ENCODE peak calls at places on chromosomes 12 and 14, in five cellular contexts. E is kidney epithelial cell, Z is adrenal gland, P is brain microvascular endothelial cell, S is breast epithelium. D is an unnamed sample. For H3K36me3, the result is how much of the 10 kb centered on the place peaks cover.

GRCh38 chr12:113135178-113136127 is at the start of gene RASAL1:
- DNase-seq in E (no peak), Z (peak), P (no peak), S (peak), D (no peak)

GRCh38 chr14:105927094-105927475 is 400.7 kb downstream of the TMEM121 start:
- DNase-seq in E (no peak), Z (no peak), P (no peak), S (no peak), D (no peak)

GRCh38 chr12:114213055-114213561 is 192.8 kb downstream of the TBX5 start:
- DNase-seq in E (no peak), Z (no peak), P (no peak), S (no peak), D (no peak)

GRCh38 chr14:83909507-83909906 is 1620.4 kb upstream of the FLRT2 start:
- DNase-seq in E (no peak), Z (no peak), P (peak), S (no peak), D (no peak)

GRCh38 chr12:90729741-90730140 is 225.2 kb downstream of the CCER1 start:
- DNase-seq in E (no peak), Z (no peak), P (peak), S (no peak), D (peak)

GRCh38 chr14:89681086-89682018 is 264.3 kb upstream of the FOXN3 start:
- DNase-seq in E (no peak), Z (peak), P (no peak), S (no peak), D (peak)

GRCh38 chr14:47675489-47676300 is at the start of gene MDGA2:
- DNase-seq in E (no peak), Z (peak), P (peak), S (no peak), D (no peak)

GRCh38 chr12:100908501-100908900 is 113.9 kb downstream of the ANO4 start:
- DNase-seq in E (peak), Z (no peak), P (no peak), S (no peak), D (peak)

GRCh38 chr14:23365353-23366162 is 586 bp upstream of the EFS start:
- DNase-seq in E (no peak), Z (no peak), P (no peak), S (no peak), D (no peak)

GRCh38 chr12:131747771-131748170 is 36.9 kb downstream of the SFSWAP start:
- DNase-seq in E (no peak), Z (peak), P (no peak), S (no peak), D (no peak)

GRCh38 chr12:6533653-6534157 is 612 bp upstream of the GAPDH start:
- DNase-seq in E (no peak), Z (peak), P (no peak), S (no peak), D (no peak)

GRCh38 chr14:65333926-65334687 is 78.4 kb upstream of the FUT8 start:
- DNase-seq in E (no peak), Z (no peak), P (peak), S (peak), D (peak)

GRCh38 chr14:54792288-54792687 is 110.3 kb downstream of the GCH1 start:
- DNase-seq in E (no peak), Z (peak), P (no peak), S (no peak), D (no peak)

GRCh38 chr14:87996276-87996592 is 3.3 kb upstream of the GALC start:
- DNase-seq in E (no peak), Z (no peak), P (no peak), S (no peak), D (no peak)

GRCh38 chr12:116015525-116015924 is 262.0 kb downstream of the MED13L start:
- DNase-seq in E (no peak), Z (no peak), P (peak), S (no peak), D (peak)
- H3K36me3 ChIP-seq in E (under half), Z (under half), P (under half), S (under half), D (under half)

DNA sequence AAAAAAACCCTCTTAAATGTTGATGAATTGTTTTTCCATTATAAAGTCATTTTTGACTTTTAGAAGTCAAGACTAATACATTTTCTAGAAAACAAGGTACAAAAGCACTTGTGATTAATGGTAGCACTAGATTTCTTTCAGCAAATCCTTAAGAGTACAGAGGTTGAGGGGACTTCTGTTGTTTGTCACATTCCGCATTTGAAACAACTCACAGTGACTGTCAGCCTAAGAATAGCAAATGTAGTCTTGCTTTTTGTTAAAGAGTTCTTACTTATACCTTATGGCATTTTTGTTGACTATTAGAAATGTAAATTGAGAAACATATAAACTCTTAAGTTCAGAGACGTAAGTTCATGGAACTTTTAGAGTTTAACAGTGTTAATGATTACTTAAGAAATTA is 16.4 kb downstream of the YARS2 start:
- DNase-seq in E (no peak), Z (no peak), P (no peak), S (no peak), D (no peak)
- H3K36me3 ChIP-seq in E (under half), Z (under half), P (under half), S (under half), D (under half)

DNA sequence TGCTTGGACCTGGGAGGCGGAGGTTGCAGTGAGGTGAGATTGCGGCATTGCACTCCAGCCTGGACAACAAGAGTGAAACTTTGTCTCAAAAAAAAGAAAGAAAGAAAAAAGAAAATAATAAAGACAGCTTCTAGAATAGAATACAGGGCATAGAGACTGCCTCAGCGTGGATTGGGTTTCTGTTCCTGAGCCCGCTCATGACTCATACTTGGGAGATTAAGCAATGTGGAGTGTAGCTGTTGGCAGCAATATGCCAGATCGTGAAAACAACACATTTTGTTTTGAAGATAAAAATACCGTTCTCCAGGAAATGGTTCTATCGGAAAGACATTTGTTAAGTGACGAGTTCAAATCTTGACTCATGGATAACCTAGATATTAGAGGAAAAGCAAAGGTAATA is 67.2 kb downstream of the GLT1D1 start:
- DNase-seq in E (no peak), Z (no peak), P (peak), S (peak), D (no peak)
- H3K36me3 ChIP-seq in E (under half), Z (under half), P (under half), S (under half), D (under half)

GRCh38 chr14:30903285-30904124 is 29.1 kb downstream of the COCH start:
- DNase-seq in E (no peak), Z (no peak), P (no peak), S (no peak), D (no peak)
- H3K36me3 ChIP-seq in E (under half), Z (under half), P (under half), S (under half), D (under half)

GRCh38 chr14:77543637-77544334 is 45.2 kb upstream of the ISM2 start:
- DNase-seq in E (no peak), Z (no peak), P (no peak), S (no peak), D (no peak)

GRCh38 chr14:77544571-77544970 is 46.0 kb upstream of the ISM2 start:
- DNase-seq in E (no peak), Z (no peak), P (no peak), S (no peak), D (no peak)

GRCh38 chr14:77549451-77549850 is 50.8 kb upstream of the ISM2 start:
- DNase-seq in E (no peak), Z (no peak), P (peak), S (no peak), D (no peak)

GRCh38 chr14:77543240-77543551 is 44.6 kb upstream of the ISM2 start:
- DNase-seq in E (no peak), Z (no peak), P (no peak), S (no peak), D (no peak)

GRCh38 chr14:77547512-77547911 is 48.9 kb upstream of the ISM2 start:
- DNase-seq in E (no peak), Z (no peak), P (no peak), S (no peak), D (no peak)
- H3K36me3 ChIP-seq in E (under half), Z (under half), P (under half), S (under half), D (under half)

DNA sequence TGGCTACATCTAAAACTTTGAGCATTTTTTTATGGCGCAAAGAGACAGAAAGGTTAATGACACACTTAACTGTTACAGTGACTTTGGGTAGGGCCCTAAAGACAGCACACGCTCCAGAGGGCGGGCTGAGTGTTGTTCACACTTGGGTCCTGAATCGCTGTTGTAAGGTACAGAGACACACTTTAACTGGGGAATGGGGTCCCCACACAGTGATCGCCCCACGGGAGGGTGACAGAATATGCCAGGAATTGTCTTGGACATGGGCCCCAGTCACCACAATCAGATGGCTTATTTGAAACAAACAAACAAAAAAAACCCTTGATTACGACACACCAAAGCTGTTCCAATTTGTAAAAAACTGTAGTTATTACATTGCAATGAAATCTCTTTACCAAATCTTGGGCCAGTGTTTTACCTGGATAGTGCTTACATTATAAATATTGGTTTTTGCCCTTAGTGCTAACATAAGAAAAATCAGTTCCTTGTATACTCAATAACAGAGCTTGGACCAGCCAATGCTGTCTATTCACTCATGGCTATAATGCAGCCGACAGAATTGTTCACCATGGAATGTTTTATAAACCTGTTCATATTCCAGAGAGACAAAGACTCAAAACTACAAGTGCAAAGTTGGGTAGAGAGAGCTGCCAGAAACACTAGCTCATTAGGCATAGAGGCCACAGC is 28.3 kb downstream of the KCTD10 start:
- DNase-seq in E (no peak), Z (no peak), P (no peak), S (no peak), D (no peak)
- H3K36me3 ChIP-seq in E (under half), Z (under half), P (half or more), S (under half), D (under half)

GRCh38 chr14:103339561-103339960 is 5.5 kb downstream of the EIF5 start:
- DNase-seq in E (no peak), Z (no peak), P (no peak), S (no peak), D (no peak)
- H3K36me3 ChIP-seq in E (under half), Z (under half), P (half or more), S (under half), D (under half)

D was measured in BJ.